ENCODE peak calls at places on chromosomes 1 and 21, in ten cellular contexts. One of them, this sample, is unnamed.

GRCh38 chr1:38577937-38578443 is 281.6 kb downstream of the RRAGC start:
- DNase-seq in mesenteric fat pad: no peak
- DNase-seq in upper lobe of left lung: no peak
- DNase-seq in central memory CD8-positive, alpha-beta T cell: no peak
- DNase-seq in neural progenitor cell: no peak
- DNase-seq in renal cortical epithelial cell: no peak
- DNase-seq in smooth muscle cell of the brain vasculature: no peak
- DNase-seq in mesenchymal stem cell: no peak
- DNase-seq in astrocyte of the spinal cord: no peak
- DNase-seq in BE2C: no peak
- DNase-seq in this sample: no peak

GRCh38 chr1:29245876-29246275 is 9.6 kb downstream of the PTPRU start:
- DNase-seq in mesenteric fat pad: peak; percentile 41
- DNase-seq in upper lobe of left lung: no peak
- DNase-seq in central memory CD8-positive, alpha-beta T cell: no peak
- DNase-seq in neural progenitor cell: peak; percentile 50
- DNase-seq in renal cortical epithelial cell: peak; percentile 35
- DNase-seq in smooth muscle cell of the brain vasculature: no peak
- DNase-seq in mesenchymal stem cell: peak; percentile 37
- DNase-seq in astrocyte of the spinal cord: peak; percentile 36
- DNase-seq in BE2C: no peak
- DNase-seq in this sample: peak; percentile 11

GRCh38 chr1:191700922-191701321 is 457.3 kb upstream of the RGS18 start:
- DNase-seq in mesenteric fat pad: no peak
- DNase-seq in upper lobe of left lung: no peak
- DNase-seq in central memory CD8-positive, alpha-beta T cell: no peak
- DNase-seq in neural progenitor cell: no peak
- DNase-seq in renal cortical epithelial cell: no peak
- DNase-seq in smooth muscle cell of the brain vasculature: no peak
- DNase-seq in mesenchymal stem cell: no peak
- DNase-seq in astrocyte of the spinal cord: no peak
- DNase-seq in BE2C: no peak
- DNase-seq in this sample: no peak

GRCh38 chr21:34122047-34122446 is 48.7 kb downstream of the MRPS6 start:
- DNase-seq in mesenteric fat pad: no peak
- DNase-seq in upper lobe of left lung: no peak
- DNase-seq in central memory CD8-positive, alpha-beta T cell: no peak
- DNase-seq in neural progenitor cell: no peak
- DNase-seq in renal cortical epithelial cell: no peak
- DNase-seq in smooth muscle cell of the brain vasculature: no peak
- DNase-seq in mesenchymal stem cell: no peak
- DNase-seq in astrocyte of the spinal cord: no peak
- DNase-seq in BE2C: no peak
- DNase-seq in this sample: no peak

GRCh38 chr21:32007461-32007860 is 134.6 kb downstream of the HUNK start:
- DNase-seq in mesenteric fat pad: no peak
- DNase-seq in upper lobe of left lung: no peak
- DNase-seq in central memory CD8-positive, alpha-beta T cell: no peak
- DNase-seq in neural progenitor cell: no peak
- DNase-seq in renal cortical epithelial cell: no peak
- DNase-seq in smooth muscle cell of the brain vasculature: no peak
- DNase-seq in mesenchymal stem cell: peak; percentile 29
- DNase-seq in astrocyte of the spinal cord: peak; percentile 15
- DNase-seq in BE2C: no peak
- DNase-seq in this sample: no peak

GRCh38 chr21:16514316-16514715 is 784.5 kb downstream of the USP25 start:
- DNase-seq in mesenteric fat pad: no peak
- DNase-seq in upper lobe of left lung: no peak
- DNase-seq in central memory CD8-positive, alpha-beta T cell: no peak
- DNase-seq in neural progenitor cell: no peak
- DNase-seq in renal cortical epithelial cell: no peak
- DNase-seq in smooth muscle cell of the brain vasculature: no peak
- DNase-seq in mesenchymal stem cell: no peak
- DNase-seq in astrocyte of the spinal cord: peak; percentile 50
- DNase-seq in BE2C: no peak
- DNase-seq in this sample: no peak

GRCh38 chr21:34075760-34076159 is 2.4 kb downstream of the MRPS6 start:
- DNase-seq in mesenteric fat pad: no peak
- DNase-seq in upper lobe of left lung: no peak
- DNase-seq in central memory CD8-positive, alpha-beta T cell: no peak
- DNase-seq in neural progenitor cell: no peak
- DNase-seq in renal cortical epithelial cell: peak; percentile 37
- DNase-seq in smooth muscle cell of the brain vasculature: no peak
- DNase-seq in mesenchymal stem cell: peak; percentile 31
- DNase-seq in astrocyte of the spinal cord: no peak
- DNase-seq in BE2C: no peak
- DNase-seq in this sample: no peak

GRCh38 chr1:31657972-31658510 is 13.4 kb upstream of the PEF1 start:
- DNase-seq in mesenteric fat pad: no peak
- DNase-seq in upper lobe of left lung: no peak
- DNase-seq in central memory CD8-positive, alpha-beta T cell: no peak
- DNase-seq in neural progenitor cell: no peak
- DNase-seq in renal cortical epithelial cell: no peak
- DNase-seq in smooth muscle cell of the brain vasculature: no peak
- DNase-seq in mesenchymal stem cell: no peak
- DNase-seq in astrocyte of the spinal cord: no peak
- DNase-seq in BE2C: no peak
- DNase-seq in this sample: no peak

GRCh38 chr1:12339861-12340557 is 110.2 kb downstream of the VPS13D start:
- DNase-seq in mesenteric fat pad: no peak
- DNase-seq in upper lobe of left lung: no peak
- DNase-seq in central memory CD8-positive, alpha-beta T cell: no peak
- DNase-seq in neural progenitor cell: no peak
- DNase-seq in renal cortical epithelial cell: no peak
- DNase-seq in smooth muscle cell of the brain vasculature: no peak
- DNase-seq in mesenchymal stem cell: no peak
- DNase-seq in astrocyte of the spinal cord: no peak
- DNase-seq in BE2C: no peak
- DNase-seq in this sample: no peak

GRCh38 chr1:93749894-93750301 is 68.3 kb upstream of the BCAR3 start:
- DNase-seq in mesenteric fat pad: no peak
- DNase-seq in upper lobe of left lung: no peak
- DNase-seq in central memory CD8-positive, alpha-beta T cell: no peak
- DNase-seq in neural progenitor cell: peak; percentile 39
- DNase-seq in renal cortical epithelial cell: peak; percentile 46
- DNase-seq in smooth muscle cell of the brain vasculature: no peak
- DNase-seq in mesenchymal stem cell: no peak
- DNase-seq in astrocyte of the spinal cord: no peak
- DNase-seq in BE2C: no peak
- DNase-seq in this sample: peak; percentile 15

GRCh38 chr21:14452031-14452778 is 69.3 kb upstream of the HSPA13 start:
- DNase-seq in mesenteric fat pad: no peak
- DNase-seq in upper lobe of left lung: no peak
- DNase-seq in central memory CD8-positive, alpha-beta T cell: no peak
- DNase-seq in neural progenitor cell: no peak
- DNase-seq in renal cortical epithelial cell: no peak
- DNase-seq in smooth muscle cell of the brain vasculature: no peak
- DNase-seq in mesenchymal stem cell: peak; percentile 32
- DNase-seq in astrocyte of the spinal cord: no peak
- DNase-seq in BE2C: no peak
- DNase-seq in this sample: no peak

GRCh38 chr1:48898894-48899293 is 122.2 kb upstream of the BEND5 start:
- DNase-seq in mesenteric fat pad: no peak
- DNase-seq in upper lobe of left lung: peak; percentile 66
- DNase-seq in central memory CD8-positive, alpha-beta T cell: no peak
- DNase-seq in neural progenitor cell: no peak
- DNase-seq in renal cortical epithelial cell: no peak
- DNase-seq in smooth muscle cell of the brain vasculature: no peak
- DNase-seq in mesenchymal stem cell: no peak
- DNase-seq in astrocyte of the spinal cord: no peak
- DNase-seq in BE2C: no peak
- DNase-seq in this sample: no peak

GRCh38 chr21:45286671-45287437 is 841 bp downstream of the POFUT2 start:
- DNase-seq in mesenteric fat pad: peak; percentile 74
- DNase-seq in upper lobe of left lung: peak; percentile 84
- DNase-seq in central memory CD8-positive, alpha-beta T cell: no peak
- DNase-seq in neural progenitor cell: peak; percentile 94
- DNase-seq in renal cortical epithelial cell: no peak
- DNase-seq in smooth muscle cell of the brain vasculature: no peak
- DNase-seq in mesenchymal stem cell: peak; percentile 48
- DNase-seq in astrocyte of the spinal cord: no peak
- DNase-seq in BE2C: peak; percentile 43
- DNase-seq in this sample: peak; percentile 20

GRCh38 chr1:150008699-150009098 is 1.8 kb downstream of the OTUD7B start:
- DNase-seq in mesenteric fat pad: no peak
- DNase-seq in upper lobe of left lung: no peak
- DNase-seq in central memory CD8-positive, alpha-beta T cell: no peak
- DNase-seq in neural progenitor cell: no peak
- DNase-seq in renal cortical epithelial cell: no peak
- DNase-seq in smooth muscle cell of the brain vasculature: no peak
- DNase-seq in mesenchymal stem cell: no peak
- DNase-seq in astrocyte of the spinal cord: no peak
- DNase-seq in BE2C: no peak
- DNase-seq in this sample: no peak

GRCh38 chr1:109623601-109624161 is 4.0 kb downstream of the AMPD2 start:
- DNase-seq in mesenteric fat pad: no peak
- DNase-seq in upper lobe of left lung: peak; percentile 81
- DNase-seq in central memory CD8-positive, alpha-beta T cell: no peak
- DNase-seq in neural progenitor cell: no peak
- DNase-seq in renal cortical epithelial cell: no peak
- DNase-seq in smooth muscle cell of the brain vasculature: no peak
- DNase-seq in mesenchymal stem cell: no peak
- DNase-seq in astrocyte of the spinal cord: no peak
- DNase-seq in BE2C: peak; percentile 10
- DNase-seq in this sample: no peak

GRCh38 chr1:116328671-116329070 is 44.4 kb upstream of the ATP1A1 start:
- DNase-seq in mesenteric fat pad: no peak
- DNase-seq in upper lobe of left lung: no peak
- DNase-seq in central memory CD8-positive, alpha-beta T cell: no peak
- DNase-seq in neural progenitor cell: no peak
- DNase-seq in renal cortical epithelial cell: no peak
- DNase-seq in smooth muscle cell of the brain vasculature: no peak
- DNase-seq in mesenchymal stem cell: no peak
- DNase-seq in astrocyte of the spinal cord: no peak
- DNase-seq in BE2C: no peak
- DNase-seq in this sample: no peak

GRCh38 chr1:229664133-229664689 is 38.2 kb downstream of the URB2 start:
- DNase-seq in mesenteric fat pad: no peak
- DNase-seq in upper lobe of left lung: no peak
- DNase-seq in central memory CD8-positive, alpha-beta T cell: peak; percentile 44
- DNase-seq in neural progenitor cell: no peak
- DNase-seq in renal cortical epithelial cell: peak; percentile 22
- DNase-seq in smooth muscle cell of the brain vasculature: no peak
- DNase-seq in mesenchymal stem cell: peak; percentile 81
- DNase-seq in astrocyte of the spinal cord: peak; percentile 46
- DNase-seq in BE2C: peak; percentile 67
- DNase-seq in this sample: peak; percentile 85

GRCh38 chr1:42970143-42970542 is 11.5 kb upstream of the SLC2A1 start:
- DNase-seq in mesenteric fat pad: no peak
- DNase-seq in upper lobe of left lung: no peak
- DNase-seq in central memory CD8-positive, alpha-beta T cell: no peak
- DNase-seq in neural progenitor cell: no peak
- DNase-seq in renal cortical epithelial cell: no peak
- DNase-seq in smooth muscle cell of the brain vasculature: no peak
- DNase-seq in mesenchymal stem cell: no peak
- DNase-seq in astrocyte of the spinal cord: no peak
- DNase-seq in BE2C: no peak
- DNase-seq in this sample: no peak

GRCh38 chr1:11711490-11711889 is 20.0 kb downstream of the DRAXIN start:
- DNase-seq in mesenteric fat pad: no peak
- DNase-seq in upper lobe of left lung: no peak
- DNase-seq in central memory CD8-positive, alpha-beta T cell: no peak
- DNase-seq in neural progenitor cell: no peak
- DNase-seq in renal cortical epithelial cell: no peak
- DNase-seq in smooth muscle cell of the brain vasculature: no peak
- DNase-seq in mesenchymal stem cell: no peak
- DNase-seq in astrocyte of the spinal cord: no peak
- DNase-seq in BE2C: no peak
- DNase-seq in this sample: no peak

GRCh38 chr1:154445040-154445472 is 39.9 kb downstream of the IL6R start:
- DNase-seq in mesenteric fat pad: no peak
- DNase-seq in upper lobe of left lung: no peak
- DNase-seq in central memory CD8-positive, alpha-beta T cell: peak; percentile 11
- DNase-seq in neural progenitor cell: no peak
- DNase-seq in renal cortical epithelial cell: peak; percentile 73
- DNase-seq in smooth muscle cell of the brain vasculature: peak; percentile 60
- DNase-seq in mesenchymal stem cell: peak; percentile 95
- DNase-seq in astrocyte of the spinal cord: peak; percentile 81
- DNase-seq in BE2C: no peak
- DNase-seq in this sample: no peak

GRCh38 chr1:85225624-85226380 is 25.0 kb upstream of the SYDE2 start:
- DNase-seq in mesenteric fat pad: no peak
- DNase-seq in upper lobe of left lung: no peak
- DNase-seq in central memory CD8-positive, alpha-beta T cell: no peak
- DNase-seq in neural progenitor cell: no peak
- DNase-seq in renal cortical epithelial cell: no peak
- DNase-seq in smooth muscle cell of the brain vasculature: no peak
- DNase-seq in mesenchymal stem cell: no peak
- DNase-seq in astrocyte of the spinal cord: no peak
- DNase-seq in BE2C: no peak
- DNase-seq in this sample: no peak

GRCh38 chr1:32066489-32066873 is 6.3 kb upstream of the TMEM39B start:
- DNase-seq in mesenteric fat pad: no peak
- DNase-seq in upper lobe of left lung: no peak
- DNase-seq in central memory CD8-positive, alpha-beta T cell: no peak
- DNase-seq in neural progenitor cell: no peak
- DNase-seq in renal cortical epithelial cell: peak; percentile 78
- DNase-seq in smooth muscle cell of the brain vasculature: peak; percentile 50
- DNase-seq in mesenchymal stem cell: peak; percentile 67
- DNase-seq in astrocyte of the spinal cord: peak; percentile 67
- DNase-seq in BE2C: no peak
- DNase-seq in this sample: peak; percentile 97

GRCh38 chr1:1063945-1064831 is 9.9 kb downstream of the RNF223 start:
- DNase-seq in mesenteric fat pad: no peak
- DNase-seq in upper lobe of left lung: peak; percentile 94
- DNase-seq in central memory CD8-positive, alpha-beta T cell: peak; percentile 67
- DNase-seq in neural progenitor cell: peak; percentile 83
- DNase-seq in renal cortical epithelial cell: peak; percentile 84
- DNase-seq in smooth muscle cell of the brain vasculature: peak; percentile 61
- DNase-seq in mesenchymal stem cell: peak; percentile 95
- DNase-seq in astrocyte of the spinal cord: peak; percentile 86
- DNase-seq in BE2C: peak; percentile 81
- DNase-seq in this sample: peak; percentile 82

GRCh38 chr1:206851611-206852010 is 13.8 kb upstream of the IL20 start:
- DNase-seq in mesenteric fat pad: no peak
- DNase-seq in upper lobe of left lung: no peak
- DNase-seq in central memory CD8-positive, alpha-beta T cell: no peak
- DNase-seq in neural progenitor cell: no peak
- DNase-seq in renal cortical epithelial cell: peak; percentile 28
- DNase-seq in smooth muscle cell of the brain vasculature: no peak
- DNase-seq in mesenchymal stem cell: peak; percentile 60
- DNase-seq in astrocyte of the spinal cord: peak; percentile 51
- DNase-seq in BE2C: no peak
- DNase-seq in this sample: no peak

GRCh38 chr1:117290855-117291254 is 76.4 kb upstream of the MAN1A2 start:
- DNase-seq in mesenteric fat pad: no peak
- DNase-seq in upper lobe of left lung: no peak
- DNase-seq in central memory CD8-positive, alpha-beta T cell: no peak
- DNase-seq in neural progenitor cell: no peak
- DNase-seq in renal cortical epithelial cell: peak; percentile 69
- DNase-seq in smooth muscle cell of the brain vasculature: no peak
- DNase-seq in mesenchymal stem cell: no peak
- DNase-seq in astrocyte of the spinal cord: no peak
- DNase-seq in BE2C: no peak
- DNase-seq in this sample: no peak

GRCh38 chr1:11845641-11846335 is 1.8 kb downstream of the NPPA start:
- DNase-seq in mesenteric fat pad: no peak
- DNase-seq in upper lobe of left lung: no peak
- DNase-seq in central memory CD8-positive, alpha-beta T cell: no peak
- DNase-seq in neural progenitor cell: peak; percentile 77
- DNase-seq in renal cortical epithelial cell: peak; percentile 25
- DNase-seq in smooth muscle cell of the brain vasculature: no peak
- DNase-seq in mesenchymal stem cell: no peak
- DNase-seq in astrocyte of the spinal cord: peak; percentile 27
- DNase-seq in BE2C: peak; percentile 72
- DNase-seq in this sample: peak; percentile 20

GRCh38 chr1:12343823-12344487 is 114.1 kb downstream of the VPS13D start:
- DNase-seq in mesenteric fat pad: no peak
- DNase-seq in upper lobe of left lung: no peak
- DNase-seq in central memory CD8-positive, alpha-beta T cell: no peak
- DNase-seq in neural progenitor cell: no peak
- DNase-seq in renal cortical epithelial cell: no peak
- DNase-seq in smooth muscle cell of the brain vasculature: no peak
- DNase-seq in mesenchymal stem cell: no peak
- DNase-seq in astrocyte of the spinal cord: no peak
- DNase-seq in BE2C: no peak
- DNase-seq in this sample: no peak

GRCh38 chr1:231093158-231093922 is 53.3 kb upstream of the FAM89A start:
- DNase-seq in mesenteric fat pad: no peak
- DNase-seq in upper lobe of left lung: no peak
- DNase-seq in central memory CD8-positive, alpha-beta T cell: no peak
- DNase-seq in neural progenitor cell: peak; percentile 81
- DNase-seq in renal cortical epithelial cell: no peak
- DNase-seq in smooth muscle cell of the brain vasculature: no peak
- DNase-seq in mesenchymal stem cell: no peak
- DNase-seq in astrocyte of the spinal cord: peak; percentile 11
- DNase-seq in BE2C: no peak
- DNase-seq in this sample: peak; percentile 62